ENCODE peak calls at places on chromosomes 6 and 20, in ten cellular contexts. K is activated T-helper 1 cell treated with anti-CD3 and anti-CD28 coated beads, Interleukin-12 subunit alpha, Interleukin-12 subunit beta, Interleukin-2, Interleukin-4 antibody, amounts not matched to agents 30 ng/mL and 10 ng/mL and 1 ng/mL, durations not matched to agents 14 hours and 24 hours and 36 hours; Z is neural progenitor cell; J is CD4-positive, CD25-positive, alpha-beta regulatory T cell; L is hypothalamus; S is heart left ventricle; X is stimulated activated naive CD8-positive, alpha-beta T cell treated with anti-CD3 and anti-CD28 coated beads, Interleukin-15, Interleukin-2, amounts not matched to agents 100 U/mL and 50 U/mL, for 24 hours; M is activated CD8-positive, alpha-beta memory T cell treated with anti-CD3 and anti-CD28 coated beads for 4 hours; I is MV-4-11; B is NCI-H446. A is an unnamed sample.

GRCh38 chr6:99096186-99096585 is 148.4 kb upstream of the FBXL4 start:
- DNase-seq in K (no peak), Z (no peak), J (no peak), L (no peak), S (no peak), X (no peak), M (no peak), I (no peak), B (no peak), A (no peak)

GRCh38 chr20:34834459-34834893 is 9.0 kb upstream of the NCOA6 start:
- DNase-seq in K (no peak), Z (no peak), J (no peak), L (no peak), S (no peak), X (no peak), M (no peak), I (peak), B (peak), A (peak)

GRCh38 chr6:44062771-44063560 is 64.3 kb downstream of the MRPL14 start:
- DNase-seq in K (no peak), Z (peak), J (no peak), L (no peak), S (no peak), X (peak), M (no peak), I (no peak), B (no peak), A (no peak)

GRCh38 chr20:5127204-5127858 is 523 bp downstream of the CDS2 start:
- DNase-seq in K (peak), Z (no peak), J (peak), L (peak), S (peak), X (peak), M (no peak), I (no peak), B (no peak), A (peak)

GRCh38 chr6:116433313-116433712 is 27.9 kb upstream of the CALHM6 start:
- DNase-seq in K (no peak), Z (no peak), J (no peak), L (no peak), S (no peak), X (no peak), M (no peak), I (no peak), B (no peak), A (no peak)

GRCh38 chr6:145963216-145964068 is 716 bp downstream of the SHPRH start:
- DNase-seq in K (peak), Z (peak), J (no peak), L (no peak), S (no peak), X (peak), M (no peak), I (peak), B (no peak), A (peak)

GRCh38 chr20:62945771-62946339 is 6.7 kb upstream of the SLC17A9 start:
- DNase-seq in K (no peak), Z (no peak), J (no peak), L (no peak), S (no peak), X (no peak), M (no peak), I (no peak), B (no peak), A (no peak)

GRCh38 chr6:151675746-151676459 is 131.6 kb upstream of the ESR1 start:
- DNase-seq in K (peak), Z (peak), J (peak), L (no peak), S (no peak), X (peak), M (no peak), I (peak), B (no peak), A (peak)

GRCh38 chr20:58229198-58229802 is 847 bp upstream of the ANKRD60 start:
- DNase-seq in K (no peak), Z (peak), J (no peak), L (no peak), S (no peak), X (no peak), M (no peak), I (no peak), B (no peak), A (no peak)